ENCODE peak calls at places on chromosomes 1 and 21, in five cellular contexts. T, N, Q, W and J are unnamed samples.

GRCh38 chr1:9069324-9070100 is at the start of gene SLC2A5:
- DNase-seq in T (no peak), Q (no peak), N (peak), W (no peak), J (no peak)

GRCh38 chr1:219298581-219299148 is 125.0 kb downstream of the LYPLAL1 start:
- DNase-seq in N (peak), Q (no peak), T (no peak), W (no peak), J (peak)

GRCh38 chr1:1093610-1093943 is 19.5 kb upstream of the RNF223 start:
- DNase-seq in W (no peak), T (no peak), Q (no peak), N (no peak), J (no peak)

GRCh38 chr1:14160766-14161165 is 437.7 kb upstream of the KAZN start:
- DNase-seq in N (peak), Q (no peak), T (no peak), W (no peak), J (no peak)

GRCh38 chr21:38229260-38229877 is 27.4 kb upstream of the KCNJ15 start:
- DNase-seq in N (peak), T (no peak), Q (peak), W (peak), J (peak)

GRCh38 chr1:206725053-206725963 is 40.6 kb downstream of the MAPKAPK2 start:
- DNase-seq in N (peak), W (peak), Q (peak), T (peak), J (peak)

GRCh38 chr1:64183985-64184440 is 19.4 kb upstream of the UBE2U start:
- DNase-seq in Q (no peak), N (peak), W (no peak), T (no peak), J (peak)

GRCh38 chr1:67307251-67308060 is at the start of gene IL12RB2:
- DNase-seq in N (peak), W (peak), Q (peak), T (peak), J (no peak)

GRCh38 chr1:9084883-9085282 is 15.4 kb upstream of the SLC2A5 start:
- DNase-seq in N (peak), T (no peak), W (no peak), Q (no peak), J (no peak)

GRCh38 chr21:29453511-29453910 is 154.8 kb downstream of the BACH1 start:
- DNase-seq in Q (no peak), W (no peak), N (no peak), T (no peak), J (no peak)

GRCh38 chr1:31373897-31374486 is 1.1 kb upstream of the FABP3 start:
- DNase-seq in W (no peak), T (no peak), Q (no peak), N (no peak), J (no peak)

GRCh38 chr1:154221815-154222081 is 993 bp downstream of the UBAP2L start:
- DNase-seq in Q (no peak), N (peak), T (no peak), W (no peak), J (peak)

GRCh38 chr1:26372039-26372438 is 511 bp downstream of the ZNF683 start:
- DNase-seq in T (no peak), N (no peak), Q (no peak), W (no peak), J (no peak)

GRCh38 chr1:61111084-61112050 is 29.0 kb downstream of the NFIA start:
- DNase-seq in Q (no peak), W (no peak), N (no peak), T (no peak), J (no peak)

GRCh38 chr1:80217377-80217986 is 1211.0 kb upstream of the ADGRL4 start:
- DNase-seq in W (no peak), N (peak), Q (peak), T (no peak), J (peak)

GRCh38 chr1:198153103-198153502 is 3.7 kb upstream of the NEK7 start:
- DNase-seq in N (no peak), Q (no peak), T (no peak), W (no peak), J (no peak)

GRCh38 chr1:61951731-61952585 is 209.7 kb downstream of the PATJ start:
- DNase-seq in Q (peak), N (peak), W (no peak), T (peak), J (no peak)

GRCh38 chr1:56509713-56510641 is 69.4 kb downstream of the PLPP3 start:
- DNase-seq in W (no peak), T (no peak), N (no peak), Q (peak), J (no peak)

GRCh38 chr1:16978589-16979474 is 1.6 kb downstream of the MFAP2 start:
- DNase-seq in N (peak), T (no peak), W (peak), Q (no peak), J (peak)

GRCh38 chr1:109547412-109548320 is 749 bp upstream of the GNAI3 start:
- DNase-seq in N (peak), W (no peak), T (no peak), Q (no peak), J (peak)

GRCh38 chr1:30761312-30762151 is 4.0 kb upstream of the LAPTM5 start:
- DNase-seq in N (no peak), Q (no peak), T (no peak), W (no peak), J (peak)

GRCh38 chr1:157156058-157156541 is 17.9 kb upstream of the ETV3 start:
- DNase-seq in Q (peak), W (peak), T (peak), N (peak), J (peak)

GRCh38 chr1:1434131-1434811 is 1.2 kb upstream of the VWA1 start:
- DNase-seq in T (peak), N (no peak), Q (no peak), W (peak), J (no peak)

GRCh38 chr1:9705337-9706098 is 54.0 kb downstream of the PIK3CD start:
- DNase-seq in T (no peak), N (peak), W (no peak), Q (no peak), J (no peak)

GRCh38 chr1:6307099-6307498 is 46.2 kb upstream of the GPR153 start:
- DNase-seq in W (no peak), T (no peak), N (no peak), Q (no peak), J (no peak)

GRCh38 chr1:214013614-214014377 is 26.0 kb downstream of the PROX1 start:
- DNase-seq in W (no peak), N (no peak), Q (no peak), T (no peak), J (no peak)

GRCh38 chr1:218383681-218384080 is 38.5 kb downstream of the TGFB2 start:
- DNase-seq in Q (no peak), W (no peak), N (no peak), T (no peak), J (no peak)

GRCh38 chr1:165857046-165857801 is 29.8 kb downstream of the UCK2 start:
- DNase-seq in N (peak), Q (no peak), W (no peak), T (no peak), J (no peak)

GRCh38 chr1:89277725-89278124 is 5.1 kb upstream of the GBP5 start:
- DNase-seq in W (no peak), N (peak), T (no peak), Q (no peak), J (no peak)

GRCh38 chr1:61210435-61211012 is 128.2 kb downstream of the NFIA start:
- DNase-seq in Q (no peak), W (no peak), N (peak), T (no peak), J (no peak)

DNA sequence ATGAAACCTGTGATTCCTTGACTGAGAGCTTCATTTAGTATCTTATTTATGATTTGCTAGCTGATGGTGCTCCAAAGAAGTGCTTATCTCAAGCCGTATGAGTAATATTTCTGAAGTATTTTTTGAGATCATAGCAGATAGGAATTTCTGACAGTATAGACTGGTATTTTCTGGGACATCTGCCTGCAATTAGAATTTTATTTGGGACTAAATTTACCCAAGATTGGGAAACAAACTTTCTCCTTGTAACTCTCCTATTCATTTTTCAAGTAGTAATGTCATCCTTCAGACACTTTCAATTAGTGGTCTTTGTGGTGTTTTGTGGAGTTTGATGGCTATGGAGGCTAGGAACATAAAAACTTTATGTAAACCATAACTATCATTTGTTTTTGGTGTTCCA is 597.2 kb upstream of the ZP4 start:
- DNase-seq in Q (no peak), T (no peak), N (peak), W (no peak), J (no peak)
- H2BK12ac ChIP-seq in Q (no peak), T (no peak), N (no peak), W (no peak), J (no peak)

DNA sequence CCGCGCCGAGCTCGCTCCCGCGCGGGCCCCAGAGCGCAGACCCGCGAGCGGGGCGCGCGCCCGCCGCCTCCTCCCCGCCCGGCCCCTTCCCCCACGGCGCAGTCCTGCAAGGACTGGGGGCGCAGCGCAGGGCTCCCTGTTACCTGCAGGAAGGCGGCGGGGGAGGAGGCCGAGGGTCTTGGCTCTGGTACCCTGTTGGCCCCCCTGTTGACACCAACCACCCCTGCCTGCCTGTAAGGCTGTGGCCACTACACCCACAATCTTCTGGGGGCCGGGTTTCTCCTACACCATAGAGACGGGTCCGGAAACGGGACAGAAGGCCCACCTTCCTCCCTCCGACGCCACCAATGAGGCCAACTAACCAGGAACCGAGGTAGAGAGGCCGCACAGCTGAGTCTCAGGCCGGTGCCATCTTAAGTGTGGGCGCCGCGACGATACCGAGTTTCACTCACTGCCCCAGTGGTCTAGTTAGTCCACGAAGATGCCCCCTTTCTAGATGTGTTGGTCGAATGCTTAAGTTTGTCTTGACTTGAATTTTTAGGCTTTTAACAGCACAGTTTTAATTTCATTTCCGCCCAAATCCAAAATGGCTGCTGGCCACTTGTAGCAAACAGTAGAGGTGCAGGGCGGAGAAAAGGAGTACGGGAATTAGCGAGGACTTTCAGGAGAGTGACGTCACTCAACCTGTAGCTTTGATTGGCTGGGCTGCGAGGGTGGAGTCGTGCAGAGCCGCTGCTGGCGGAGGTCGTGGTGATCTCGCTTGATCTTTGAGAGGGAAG is at the start of gene SCYL3:
- DNase-seq in N (peak), T (peak), Q (peak), W (peak), J (peak)
- H2BK120ac ChIP-seq in N (peak), T (no peak), Q (no peak), W (peak), J (peak)

GRCh38 chr1:246735735-246736134 is 11.5 kb downstream of the SCCPDH start:
- DNase-seq in N (no peak), Q (no peak), T (no peak), W (no peak), J (no peak)

GRCh38 chr1:246733706-246734105 is 9.5 kb downstream of the SCCPDH start:
- DNase-seq in N (no peak), W (no peak), T (no peak), Q (no peak), J (no peak)

GRCh38 chr1:246734861-246735260 is 10.7 kb downstream of the SCCPDH start:
- DNase-seq in N (no peak), W (no peak), T (no peak), Q (no peak), J (no peak)
- H2BK12ac ChIP-seq in N (no peak), W (no peak), T (no peak), Q (no peak), J (no peak)

DNA sequence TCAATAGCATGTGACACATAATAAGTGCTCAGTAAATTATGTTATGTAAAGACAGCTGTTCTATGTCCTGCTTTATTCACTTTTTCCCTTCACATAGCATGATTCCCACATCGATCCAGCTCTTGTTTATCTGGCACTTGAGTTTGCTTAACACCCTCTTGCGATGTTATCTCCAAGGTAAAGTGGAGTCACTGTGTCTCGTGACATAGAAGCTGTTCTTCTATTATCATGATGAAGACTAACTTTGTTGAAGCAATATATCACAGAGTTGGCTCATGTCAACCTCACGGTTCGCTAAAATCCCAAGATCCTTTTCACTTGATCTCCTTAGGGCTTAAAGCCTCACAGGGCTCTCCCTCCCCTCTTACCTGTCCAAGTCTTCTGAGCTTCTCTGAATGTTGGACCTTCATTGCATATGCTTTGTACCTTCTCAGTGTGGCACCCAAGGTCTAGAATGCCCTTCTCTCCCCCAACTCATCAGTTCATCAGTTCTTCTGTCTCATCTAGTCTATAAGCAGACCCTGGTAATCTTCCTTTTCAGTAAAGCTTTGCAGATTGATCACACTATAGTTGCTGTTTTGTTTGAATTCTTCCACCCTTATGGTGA is 38.0 kb downstream of the PLXNA2 start:
- DNase-seq in N (no peak), T (no peak), W (no peak), Q (no peak), J (peak)
- H2BK120ac ChIP-seq in N (no peak), T (no peak), W (no peak), Q (no peak), J (peak)

GRCh38 chr1:228811655-228812315 is 76.5 kb downstream of the RHOU start:
- DNase-seq in N (peak), T (no peak), W (peak), Q (no peak), J (no peak)
- H2BK12ac ChIP-seq in N (peak), T (no peak), W (peak), Q (no peak), J (peak)